ENCODE peak calls at places on chromosomes 5 and 9, in four cellular contexts. Q, D, L and Z are unnamed samples.

GRCh38 chr5:146744358-146744757 is 134.2 kb downstream of the PPP2R2B start:
- DNase-seq in Q (no peak), D (no peak), L (no peak), Z (no peak)

GRCh38 chr5:6347673-6348072 is 30.7 kb downstream of the MED10 start:
- DNase-seq in L (no peak), D (no peak), Q (no peak), Z (no peak)

GRCh38 chr5:172897691-172898512 is 61.3 kb upstream of the RPL26L1 start:
- DNase-seq in Q (no peak), D (no peak), L (no peak), Z (no peak)

GRCh38 chr5:76785493-76785892 is 33.3 kb upstream of the F2RL1 start:
- DNase-seq in Q (no peak), L (no peak), D (peak; percentile 54), Z (no peak)

GRCh38 chr5:137075163-137075970 is 423.8 kb downstream of the SPOCK1 start:
- DNase-seq in D (peak; percentile 74), Q (peak; percentile 87), L (peak; percentile 79), Z (peak; percentile 87)

GRCh38 chr5:135750506-135750905 is 84.0 kb upstream of the SLC25A48 start:
- DNase-seq in D (no peak), L (no peak), Q (no peak), Z (no peak)

GRCh38 chr5:116536279-116537161 is 38.1 kb downstream of the SEMA6A start:
- DNase-seq in D (peak; percentile 45), L (no peak), Q (no peak), Z (no peak)

GRCh38 chr5:115309751-115310370 is 13.4 kb upstream of the CCDC112 start:
- DNase-seq in D (no peak), L (no peak), Q (no peak), Z (no peak)

DNA sequence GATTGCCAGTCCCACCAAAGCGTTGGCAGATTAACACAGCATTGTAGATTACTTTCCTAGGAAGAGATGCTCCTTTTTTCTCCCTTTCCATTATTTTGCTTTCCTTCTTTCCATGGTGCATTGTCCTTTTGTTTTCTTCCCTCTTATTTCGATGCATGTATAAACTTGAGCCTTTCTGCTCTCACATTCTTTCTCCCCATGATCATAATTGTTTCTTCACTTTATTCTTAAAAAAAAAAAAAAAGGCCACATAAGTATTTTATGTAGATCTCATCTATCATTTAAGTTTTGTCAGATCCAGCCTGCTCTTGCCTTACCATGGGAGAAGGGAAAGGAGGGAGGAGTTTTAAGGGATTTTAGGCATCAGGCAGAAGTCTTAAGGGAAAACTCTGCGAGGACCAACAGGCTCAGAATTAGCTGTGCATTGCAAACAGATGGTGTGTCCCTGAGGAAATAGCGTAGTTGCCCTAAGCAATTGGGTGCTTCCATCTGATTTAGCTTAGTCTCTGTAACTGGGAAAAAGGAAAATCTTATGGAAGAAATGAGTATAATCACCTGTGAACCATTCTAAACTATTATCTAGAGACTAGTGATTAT is 11.1 kb downstream of the TGFBR1 start:
- DNase-seq in D (no peak), Q (no peak), L (no peak), Z (no peak)
- H3K4me1 ChIP-seq in D (peaks cover 45% of the 10 kb centered on the region), Q (peaks cover 5% of the 10 kb centered on the region), L (no peaks in the 10 kb centered on the region), Z (peaks cover 21% of the 10 kb centered on the region)

GRCh38 chr9:136437839-136438547 is 1.7 kb downstream of the INPP5E start:
- DNase-seq in L (no peak), Q (no peak), D (no peak), Z (no peak)

GRCh38 chr9:136441191-136441680 is 1.6 kb upstream of the INPP5E start:
- DNase-seq in L (no peak), D (no peak), Q (no peak), Z (no peak)

GRCh38 chr9:136438909-136439549 is 616 bp downstream of the INPP5E start:
- DNase-seq in L (no peak), D (peak; percentile 35), Q (peak; percentile 74), Z (no peak)

GRCh38 chr9:136438548-136438908 is 1.1 kb downstream of the INPP5E start:
- DNase-seq in Q (no peak), L (no peak), D (no peak), Z (no peak)

GRCh38 chr9:136439550-136440408 is at the start of gene INPP5E:
- DNase-seq in Q (peak; percentile 98), L (peak; percentile 71), D (peak; percentile 83), Z (peak; percentile 82)
- TF ChIP-seq POLR2AphosphoS5 in Q (peak; percentile 35), L (no peak), D (no peak), Z (peak; percentile 8)

DNA sequence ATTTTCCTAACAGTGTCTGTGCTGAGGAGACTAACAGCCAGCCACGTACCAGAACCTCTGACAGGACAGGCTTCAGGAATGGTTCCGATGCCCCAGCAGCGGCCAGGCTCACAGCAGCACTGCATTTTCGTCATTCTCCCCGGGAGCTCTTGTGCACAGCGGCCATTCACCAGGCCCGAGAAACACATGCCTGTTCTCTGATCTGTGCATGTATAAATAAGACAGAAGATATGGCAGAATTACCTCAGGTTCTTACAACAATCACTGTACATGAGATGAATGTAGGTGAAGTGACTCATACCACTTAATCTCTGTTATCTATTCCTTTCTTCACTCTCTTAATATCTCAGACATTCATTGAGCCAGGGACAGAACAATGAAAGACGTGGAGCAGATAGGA is 143.0 kb downstream of the FBN2 start:
- DNase-seq in L (no peak), Q (no peak), D (no peak), Z (no peak)
- H3K4me1 ChIP-seq in L (no peaks in the 10 kb centered on the region), Q (no peaks in the 10 kb centered on the region), D (no peaks in the 10 kb centered on the region), Z (no peaks in the 10 kb centered on the region)

DNA sequence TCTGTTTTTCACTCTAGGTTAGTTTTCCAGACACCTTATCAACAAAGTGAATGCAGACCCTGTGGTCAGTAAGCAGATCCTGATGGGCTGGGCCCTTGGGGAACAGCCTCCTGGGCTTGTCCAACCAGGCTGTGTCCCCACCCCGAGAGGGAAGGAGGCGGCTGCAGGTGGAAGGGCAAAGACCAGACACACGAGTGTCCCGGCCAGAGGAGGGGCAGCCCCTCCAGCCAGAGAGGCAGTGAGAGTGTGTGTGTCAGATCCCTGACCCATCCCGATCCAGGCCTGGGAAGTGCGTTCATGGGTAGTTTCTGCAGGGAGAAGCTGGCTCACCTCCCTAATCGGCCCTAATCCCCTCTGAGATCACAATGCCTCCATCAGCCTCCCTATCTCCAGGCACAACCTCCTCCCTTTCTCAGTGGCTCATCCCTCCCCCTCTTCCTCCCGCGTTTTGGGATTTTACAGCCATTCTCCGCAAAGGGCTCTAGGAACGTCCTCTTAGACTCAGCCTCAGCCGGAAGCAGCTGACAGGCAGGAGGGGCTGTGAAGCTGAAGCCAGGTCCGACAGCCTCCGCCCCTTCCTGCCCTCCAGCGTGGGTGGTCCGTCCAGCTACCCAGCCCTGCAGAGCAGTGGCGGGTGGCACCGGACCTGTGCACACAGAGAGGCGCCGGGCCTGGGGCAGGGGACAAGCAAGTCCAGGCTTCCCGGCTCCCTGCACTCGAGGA is 9.7 kb downstream of the SLC12A7 start:
- DNase-seq in Q (no peak), L (no peak), D (no peak), Z (no peak)
- TF ChIP-seq POLR2AphosphoS5 in Q (no peak), L (no peak), D (no peak), Z (peak; percentile 25)

GRCh38 chr9:35606726-35607125 is 1.7 kb downstream of the TESK1 start:
- DNase-seq in D (no peak), Q (no peak), L (no peak), Z (no peak)
- H3K4me1 ChIP-seq in D (peaks cover 23% of the 10 kb centered on the region), Q (peaks cover 3% of the 10 kb centered on the region), L (peaks cover 5% of the 10 kb centered on the region), Z (peaks cover 34% of the 10 kb centered on the region)

DNA sequence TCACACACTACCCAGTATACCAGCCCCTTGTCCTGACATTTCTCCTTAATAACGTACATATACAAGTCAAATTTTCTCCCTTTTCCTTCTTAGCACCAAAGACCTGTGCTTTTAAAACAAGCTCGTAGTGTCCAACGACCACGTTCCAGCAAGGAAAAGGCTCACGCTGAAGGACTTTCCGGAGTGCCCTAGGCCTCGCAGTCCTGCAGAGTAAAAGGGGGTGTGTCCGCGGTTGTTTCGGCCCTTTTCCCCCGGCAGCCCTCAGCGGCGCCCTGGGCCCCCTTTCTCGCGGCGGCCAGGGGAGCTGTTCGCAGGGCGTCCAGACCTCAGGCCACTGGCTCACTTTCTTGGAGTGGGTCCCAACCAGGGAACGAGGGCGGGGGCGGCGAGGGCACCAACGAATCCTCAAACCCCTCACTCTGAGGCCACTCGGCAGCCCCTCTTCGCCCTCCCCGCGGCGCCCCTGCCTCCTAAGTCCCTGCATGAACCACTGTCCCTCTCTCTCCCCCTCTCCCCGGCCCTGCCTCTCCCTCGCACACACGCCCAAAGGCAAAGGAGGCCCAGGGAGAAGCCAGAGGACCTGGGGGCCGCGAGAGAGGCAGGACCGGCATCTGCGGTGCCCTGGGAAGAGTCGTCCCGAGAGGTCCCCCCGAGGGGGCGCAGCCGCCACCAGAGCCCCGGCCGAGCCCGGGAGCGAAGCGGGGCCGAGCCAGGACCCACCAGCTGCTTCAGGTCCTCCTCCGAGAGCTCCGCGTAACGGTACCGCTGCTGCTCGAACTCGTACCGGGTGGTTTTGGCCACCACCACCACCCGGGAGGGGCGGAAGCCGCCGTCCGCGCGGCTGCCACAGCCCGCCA is 718 bp downstream of the NADK2 start:
- DNase-seq in D (peak; percentile 68), L (peak; percentile 54), Q (peak; percentile 76), Z (peak; percentile 64)
- TF ChIP-seq POLR2AphosphoS5 in D (no peak), L (no peak), Q (no peak), Z (no peak)

GRCh38 chr9:133133680-133134418 is 12.8 kb upstream of the RALGDS start:
- DNase-seq in Q (no peak), D (peak; percentile 95), L (peak; percentile 94), Z (peak; percentile 93)
- H3K4me1 ChIP-seq in Q (peaks cover 9% of the 10 kb centered on the region), D (peaks cover 62% of the 10 kb centered on the region), L (peaks cover 46% of the 10 kb centered on the region), Z (peaks cover 59% of the 10 kb centered on the region)

DNA sequence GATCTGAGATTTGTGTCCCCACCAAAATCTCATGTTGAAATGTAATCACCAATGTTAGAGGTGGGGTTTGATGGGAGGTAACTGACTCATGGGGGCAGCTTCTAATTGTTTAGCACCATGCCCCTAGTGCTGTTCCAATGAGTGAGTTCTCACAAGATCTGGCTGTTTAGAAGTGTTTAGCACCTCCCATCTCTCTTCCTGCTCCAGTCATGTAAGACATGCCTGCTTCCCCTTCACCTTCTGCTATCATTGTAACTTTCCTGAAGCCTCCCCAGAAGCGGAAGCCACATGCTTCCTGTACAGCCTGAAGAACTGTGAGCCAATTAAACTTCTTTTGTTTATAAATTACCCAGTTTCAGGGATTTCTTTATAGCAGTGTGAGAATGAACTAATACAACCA is 170.5 kb downstream of the NDUFS4 start:
- DNase-seq in Q (no peak), D (no peak), L (no peak), Z (no peak)
- TF ChIP-seq POLR2AphosphoS5 in Q (no peak), D (no peak), L (no peak), Z (no peak)

DNA sequence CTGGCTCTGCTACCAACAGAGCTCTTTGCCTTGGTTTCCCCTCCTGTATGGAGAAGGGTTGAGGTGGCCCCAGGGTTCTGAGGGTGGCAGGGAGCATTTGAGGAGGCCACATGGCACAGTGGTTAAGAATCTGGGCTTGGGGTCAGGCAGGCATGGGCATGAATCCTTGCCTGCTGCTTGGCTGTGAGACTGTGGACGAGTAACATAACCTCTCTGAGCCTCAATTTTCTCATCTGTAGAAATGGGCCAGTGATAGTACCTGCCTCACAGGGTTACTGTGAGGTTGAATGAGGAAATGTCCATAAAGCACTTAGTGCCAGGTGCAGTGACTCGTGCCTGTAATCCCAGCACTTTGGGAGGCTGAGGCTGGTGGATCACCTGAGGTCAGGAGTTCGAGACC is 5.1 kb upstream of the NDST1 start:
- DNase-seq in Q (no peak), D (no peak), L (no peak), Z (no peak)
- H3K4me1 ChIP-seq in Q (peaks cover 19% of the 10 kb centered on the region), D (peaks cover 68% of the 10 kb centered on the region), L (peaks cover 50% of the 10 kb centered on the region), Z (peaks cover 77% of the 10 kb centered on the region)